ENCODE peak calls at places on chromosomes 4 and X, in six cellular contexts. U, O, N, L, K and S are unnamed samples.

GRCh38 chr4:74418063-74418670 is 26.8 kb upstream of the AREG start:
- DNase-seq in U (no peak), O (peak; percentile 59), N (no peak), L (no peak), K (no peak), S (no peak)

GRCh38 chrX:116872931-116873330 is 410.2 kb upstream of the CT83 start:
- DNase-seq in U (no peak), O (no peak), N (no peak), L (no peak), K (no peak), S (no peak)

GRCh38 chrX:17689971-17690409 is 47.3 kb upstream of the SCML1 start:
- DNase-seq in U (peak; percentile 46), O (peak; percentile 71), N (peak; percentile 2), L (peak; percentile 31), K (peak; percentile 4), S (peak; percentile 72)

GRCh38 chrX:10450229-10450958 is 170.0 kb downstream of the MID1 start:
- DNase-seq in U (no peak), O (peak; percentile 37), N (no peak), L (no peak), K (no peak), S (no peak)

GRCh38 chrX:154724999-154725756 is 25.7 kb downstream of the GAB3 start:
- DNase-seq in U (no peak), O (no peak), N (no peak), L (no peak), K (no peak), S (no peak)

GRCh38 chr4:163072222-163072621 is 94.5 kb downstream of the NAF1 start:
- DNase-seq in U (no peak), O (no peak), N (no peak), L (no peak), K (no peak), S (no peak)

GRCh38 chrX:121254336-121254735 is 206.9 kb downstream of the GLUD2 start:
- DNase-seq in U (no peak), O (no peak), N (no peak), L (no peak), K (no peak), S (no peak)

GRCh38 chr4:40672528-40673522 is 43.2 kb upstream of the RBM47 start:
- DNase-seq in U (peak; percentile 38), O (peak; percentile 72), N (no peak), L (peak; percentile 44), K (no peak), S (no peak)

GRCh38 chrX:119899125-119899524 is 3.4 kb downstream of the AKAP14 start:
- DNase-seq in U (no peak), O (no peak), N (no peak), L (no peak), K (no peak), S (no peak)

GRCh38 chr4:97309111-97309510 is 834.2 kb downstream of the STPG2 start:
- DNase-seq in U (no peak), O (no peak), N (no peak), L (no peak), K (no peak), S (no peak)

GRCh38 chr4:108690738-108691137 is 40.3 kb downstream of the OSTC start:
- DNase-seq in U (no peak), O (no peak), N (no peak), L (no peak), K (no peak), S (no peak)

GRCh38 chr4:119039779-119040178 is 95.9 kb upstream of the MYOZ2 start:
- DNase-seq in U (no peak), O (peak; percentile 78), N (no peak), L (no peak), K (no peak), S (no peak)

GRCh38 chrX:65687367-65687766 is 19.9 kb downstream of the MSN start:
- DNase-seq in U (no peak), O (no peak), N (no peak), L (no peak), K (no peak), S (no peak)

GRCh38 chrX:113959912-113960626 is 623.8 kb upstream of the HTR2C start:
- DNase-seq in U (no peak), O (no peak), N (no peak), L (no peak), K (no peak), S (no peak)

GRCh38 chr4:139887378-139887801 is 221.8 kb downstream of the MGST2 start:
- DNase-seq in U (no peak), O (no peak), N (no peak), L (no peak), K (no peak), S (no peak)

GRCh38 chr4:182697094-182697493 is 220.1 kb downstream of the DCTD start:
- DNase-seq in U (no peak), O (no peak), N (no peak), L (no peak), K (no peak), S (no peak)

GRCh38 chr4:168540865-168541607 is 44.2 kb downstream of the PALLD start:
- DNase-seq in U (no peak), O (no peak), N (no peak), L (peak; percentile 5), K (no peak), S (no peak)

GRCh38 chrX:136529795-136530194 is 2.2 kb upstream of the VGLL1 start:
- DNase-seq in U (no peak), O (no peak), N (no peak), L (peak; percentile 31), K (no peak), S (no peak)

GRCh38 chr4:54063224-54063623 is 1.2 kb downstream of the CHIC2 start:
- DNase-seq in U (no peak), O (peak; percentile 14), N (no peak), L (no peak), K (no peak), S (no peak)

GRCh38 chr4:1864076-1865008 is 6.9 kb upstream of the NSD2 start:
- DNase-seq in U (no peak), O (no peak), N (no peak), L (no peak), K (no peak), S (no peak)

GRCh38 chr4:103091601-103092223 is 7.9 kb downstream of the BDH2 start:
- DNase-seq in U (no peak), O (peak; percentile 56), N (no peak), L (peak; percentile 81), K (peak; percentile 68), S (no peak)

GRCh38 chr4:141391293-141391692 is 170.6 kb downstream of the ZNF330 start:
- DNase-seq in U (no peak), O (no peak), N (no peak), L (no peak), K (no peak), S (no peak)